ENCODE peak calls at places on chromosome 6, in five cellular contexts. O is cardiac muscle cell; Y is SK-N-SH; G is CD8-positive, alpha-beta memory T cell; S is stimulated activated effector memory CD8-positive, alpha-beta T cell treated with anti-CD3 and anti-CD28 coated beads, Interleukin-12 subunit alpha, Interleukin-12 subunit beta, amount 100 ng/mL, for 72 hours. Q is an unnamed sample.

GRCh38 chr6:65123516-65123915 is 583.5 kb downstream of the EYS start:
- DNase-seq in O (no peak), Y (no peak), G (no peak), S (no peak), Q (no peak)

GRCh38 chr6:35034411-35035171 is 106.5 kb downstream of the TCP11 start:
- DNase-seq in O (no peak), Y (no peak), G (no peak), S (no peak), Q (no peak)

GRCh38 chr6:105192707-105193465 is 13.1 kb upstream of the POPDC3 start:
- DNase-seq in O (no peak), Y (no peak), G (no peak), S (no peak), Q (no peak)

GRCh38 chr6:56986611-56987010 is 31.7 kb downstream of the BEND6 start:
- DNase-seq in O (no peak), Y (no peak), G (no peak), S (no peak), Q (no peak)

GRCh38 chr6:166514196-166514595 is 72.3 kb downstream of the RAMACL start:
- DNase-seq in O (no peak), Y (no peak), G (no peak), S (no peak), Q (no peak)

GRCh38 chr6:136547336-136547735 is 2.9 kb downstream of the MAP7 start:
- DNase-seq in O (peak), Y (peak), G (no peak), S (no peak), Q (no peak)

GRCh38 chr6:22526753-22527152 is 42.6 kb upstream of the HDGFL1 start:
- DNase-seq in O (no peak), Y (no peak), G (no peak), S (no peak), Q (no peak)

GRCh38 chr6:137202078-137202477 is 17.1 kb downstream of the IFNGR1 start:
- DNase-seq in O (peak), Y (peak), G (peak), S (no peak), Q (no peak)

GRCh38 chr6:95780037-95780436 is 202.7 kb downstream of the MANEA start:
- DNase-seq in O (no peak), Y (no peak), G (no peak), S (no peak), Q (no peak)

GRCh38 chr6:219019-219570 is 73.2 kb upstream of the DUSP22 start:
- DNase-seq in O (no peak), Y (no peak), G (no peak), S (no peak), Q (no peak)

GRCh38 chr6:3480009-3480408 is 23.2 kb upstream of the SLC22A23 start:
- DNase-seq in O (no peak), Y (no peak), G (no peak), S (no peak), Q (no peak)

GRCh38 chr6:27275025-27275956 is 27.8 kb downstream of the PRSS16 start:
- DNase-seq in O (no peak), Y (peak), G (no peak), S (no peak), Q (no peak)

GRCh38 chr6:25652007-25652515 is at the start of gene SCGN:
- DNase-seq in O (peak), Y (peak), G (no peak), S (no peak), Q (peak)

GRCh38 chr6:2970034-2970685 is 1.2 kb downstream of the SERPINB6 start:
- DNase-seq in O (no peak), Y (peak), G (no peak), S (no peak), Q (no peak)

GRCh38 chr6:118618676-118619377 is 32.6 kb downstream of the CEP85L start:
- DNase-seq in O (peak), Y (peak), G (peak), S (peak), Q (no peak)

GRCh38 chr6:45921703-45922270 is 93.9 kb downstream of the CLIC5 start:
- DNase-seq in O (no peak), Y (no peak), G (no peak), S (no peak), Q (no peak)

GRCh38 chr6:119791746-119792145 is 442.2 kb upstream of the MAN1A1 start:
- DNase-seq in O (no peak), Y (no peak), G (no peak), S (no peak), Q (no peak)

GRCh38 chr6:14165091-14165490 is 47.5 kb downstream of the CD83 start:
- DNase-seq in O (no peak), Y (no peak), G (no peak), S (no peak), Q (no peak)

GRCh38 chr6:1396952-1397868 is 7.8 kb downstream of the FOXF2 start:
- DNase-seq in O (peak), Y (peak), G (peak), S (peak), Q (peak)

GRCh38 chr6:15330174-15330934 is 84.5 kb downstream of the JARID2 start:
- DNase-seq in O (no peak), Y (no peak), G (no peak), S (no peak), Q (no peak)

GRCh38 chr6:113449051-113449450 is 408.1 kb upstream of the MARCKS start:
- DNase-seq in O (no peak), Y (no peak), G (no peak), S (no peak), Q (no peak)

GRCh38 chr6:96460052-96460700 is 61.4 kb upstream of the UFL1 start:
- DNase-seq in O (no peak), Y (no peak), G (no peak), S (no peak), Q (no peak)

GRCh38 chr6:128005009-128005408 is 104.2 kb upstream of the THEMIS start:
- DNase-seq in O (no peak), Y (no peak), G (no peak), S (no peak), Q (no peak)

GRCh38 chr6:2263896-2264295 is 18.5 kb upstream of the GMDS start:
- DNase-seq in O (no peak), Y (no peak), G (no peak), S (no peak), Q (no peak)

GRCh38 chr6:105136433-105137350 is 43.1 kb downstream of the POPDC3 start:
- DNase-seq in O (peak), Y (peak), G (peak), S (peak), Q (peak)

GRCh38 chr6:95576621-95577316 is 566 bp upstream of the MANEA start:
- DNase-seq in O (no peak), Y (no peak), G (peak), S (no peak), Q (no peak)

GRCh38 chr6:162612613-162613012 is 115.0 kb downstream of the PRKN start:
- DNase-seq in O (peak), Y (peak), G (no peak), S (no peak), Q (no peak)

GRCh38 chr6:75431379-75431778 is 62.2 kb downstream of the FILIP1 start:
- DNase-seq in O (peak), Y (no peak), G (no peak), S (no peak), Q (no peak)

GRCh38 chr6:132797975-132798819 is at the start of gene SLC18B1:
- DNase-seq in O (peak), Y (peak), G (peak), S (peak), Q (peak)

GRCh38 chr6:129032602-129033001 is 149.7 kb downstream of the LAMA2 start:
- DNase-seq in O (no peak), Y (no peak), G (no peak), S (no peak), Q (no peak)

GRCh38 chr6:34143884-34144580 is 1.9 kb downstream of the GRM4 start:
- DNase-seq in O (peak), Y (peak), G (peak), S (peak), Q (no peak)

GRCh38 chr6:159298840-159299239 is 129.6 kb downstream of the FNDC1 start:
- DNase-seq in O (no peak), Y (no peak), G (no peak), S (no peak), Q (no peak)

GRCh38 chr6:157831424-157832249 is 8.6 kb downstream of the SNX9 start:
- DNase-seq in O (no peak), Y (no peak), G (no peak), S (no peak), Q (no peak)

GRCh38 chr6:141463237-141463977 is 669.3 kb upstream of the GJE1 start:
- DNase-seq in O (no peak), Y (no peak), G (no peak), S (no peak), Q (no peak)

GRCh38 chr6:42764883-42765653 is 16.8 kb upstream of the BICRAL start:
- DNase-seq in O (no peak), Y (no peak), G (no peak), S (no peak), Q (no peak)

GRCh38 chr6:61755739-61756138 is 530.3 kb downstream of the KHDRBS2 start:
- DNase-seq in O (no peak), Y (no peak), G (no peak), S (no peak), Q (no peak)

GRCh38 chr6:111361648-111362047 is 121.4 kb downstream of the REV3L start:
- DNase-seq in O (peak), Y (peak), G (no peak), S (no peak), Q (no peak)

GRCh38 chr6:42007753-42008528 is 42.4 kb upstream of the TAF8 start:
- DNase-seq in O (no peak), Y (no peak), G (peak), S (no peak), Q (no peak)